ENCODE peak calls at places on chromosome 13, in ten cellular contexts. I, T, W, Z, U, P, G, J, E and F are unnamed samples.

GRCh38 chr13:110403721-110404120 is 96.6 kb downstream of the COL4A2 start:
- DNase-seq in I (no peak), T (no peak), W (no peak), Z (peak; percentile 58), U (no peak), P (no peak), G (no peak), J (no peak), E (no peak), F (no peak)

GRCh38 chr13:42892760-42893159 is 99.3 kb downstream of the EPSTI1 start:
- DNase-seq in I (no peak), T (no peak), W (peak; percentile 11), Z (no peak), U (no peak), P (no peak), G (no peak), J (peak; percentile 81), E (no peak), F (no peak)

GRCh38 chr13:28831117-28831516 is 11.0 kb downstream of the MTUS2 start:
- DNase-seq in I (no peak), T (no peak), W (no peak), Z (no peak), U (no peak), P (no peak), G (no peak), J (no peak), E (no peak), F (no peak)

GRCh38 chr13:97125810-97126738 is 96.1 kb upstream of the MBNL2 start:
- DNase-seq in I (no peak), T (no peak), W (no peak), Z (no peak), U (no peak), P (no peak), G (no peak), J (peak; percentile 91), E (no peak), F (no peak)

GRCh38 chr13:108176685-108177274 is 38.6 kb downstream of the LIG4 start:
- DNase-seq in I (peak; percentile 30), T (no peak), W (peak; percentile 49), Z (no peak), U (peak; percentile 25), P (no peak), G (no peak), J (peak; percentile 35), E (no peak), F (peak; percentile 71)

GRCh38 chr13:86881390-86881789 is 789.8 kb upstream of the SLITRK5 start:
- DNase-seq in I (no peak), T (no peak), W (no peak), Z (no peak), U (no peak), P (no peak), G (no peak), J (no peak), E (no peak), F (no peak)

GRCh38 chr13:32783067-32783466 is 196.8 kb downstream of the PDS5B start:
- DNase-seq in I (no peak), T (no peak), W (peak; percentile 25), Z (no peak), U (no peak), P (no peak), G (peak; percentile 3), J (peak; percentile 23), E (no peak), F (no peak)

GRCh38 chr13:35475960-35476943 is at the start of gene MAB21L1:
- DNase-seq in I (no peak), T (peak; percentile 62), W (peak; percentile 29), Z (peak; percentile 2), U (no peak), P (no peak), G (no peak), J (no peak), E (peak; percentile 34), F (peak; percentile 31)

GRCh38 chr13:42225051-42225450 is 46.9 kb upstream of the AKAP11 start:
- DNase-seq in I (no peak), T (no peak), W (no peak), Z (no peak), U (no peak), P (no peak), G (no peak), J (no peak), E (no peak), F (no peak)

GRCh38 chr13:39505151-39505550 is 97.8 kb downstream of the LHFPL6 start:
- DNase-seq in I (no peak), T (no peak), W (no peak), Z (peak; percentile 56), U (no peak), P (no peak), G (no peak), J (no peak), E (no peak), F (no peak)

GRCh38 chr13:96621634-96622033 is 372.6 kb downstream of the OXGR1 start:
- DNase-seq in I (no peak), T (no peak), W (no peak), Z (no peak), U (no peak), P (no peak), G (no peak), J (peak; percentile 33), E (no peak), F (no peak)

GRCh38 chr13:25727776-25728175 is 324.0 kb downstream of the SHISA2 start:
- DNase-seq in I (no peak), T (no peak), W (no peak), Z (no peak), U (no peak), P (no peak), G (no peak), J (no peak), E (no peak), F (no peak)

GRCh38 chr13:100128373-100128772 is 39.5 kb downstream of the PCCA start:
- DNase-seq in I (no peak), T (no peak), W (peak; percentile 82), Z (no peak), U (no peak), P (no peak), G (no peak), J (peak; percentile 26), E (no peak), F (no peak)